ENCODE peak calls at places on chromosomes 16 and 17, in eight cellular contexts. T, G, K, J, W, D, L and O are unnamed samples.

GRCh38 chr16:79801550-79802090 is 201.1 kb upstream of the MAF start:
- DNase-seq in T (no peak), G (no peak), K (peak), J (no peak), W (no peak), D (no peak), L (no peak), O (no peak)

GRCh38 chr17:17568772-17569195 is 22.7 kb downstream of the PEMT start:
- DNase-seq in T (no peak), G (peak), K (no peak), J (peak), W (peak), D (peak), L (no peak), O (peak)

GRCh38 chr17:29039764-29040598 is 3.0 kb upstream of the PIPOX start:
- DNase-seq in T (no peak), G (peak), K (peak), J (no peak), W (no peak), D (no peak), L (no peak), O (peak)

GRCh38 chr17:80605326-80606066 is 60.9 kb downstream of the RPTOR start:
- DNase-seq in T (no peak), G (no peak), K (peak), J (no peak), W (no peak), D (no peak), L (no peak), O (peak)

GRCh38 chr16:89536886-89537548 is 23.5 kb upstream of the RPL13 start:
- DNase-seq in T (no peak), G (no peak), K (peak), J (no peak), W (no peak), D (no peak), L (no peak), O (no peak)

GRCh38 chr17:18323007-18323406 is 7.9 kb downstream of the SMCR8 start:
- DNase-seq in T (no peak), G (peak), K (no peak), J (no peak), W (no peak), D (no peak), L (no peak), O (peak)

GRCh38 chr16:47503936-47504335 is 42.8 kb downstream of the PHKB start:
- DNase-seq in T (no peak), G (no peak), K (peak), J (no peak), W (no peak), D (no peak), L (no peak), O (peak)

GRCh38 chr16:23514381-23515152 is 4.3 kb upstream of the GGA2 start:
- DNase-seq in T (no peak), G (no peak), K (no peak), J (no peak), W (no peak), D (no peak), L (no peak), O (no peak)

GRCh38 chr17:179066-179432 is 2.4 kb downstream of the DOC2B start:
- DNase-seq in T (no peak), G (no peak), K (no peak), J (no peak), W (no peak), D (no peak), L (no peak), O (no peak)

GRCh38 chr16:2089676-2090480 is 42.1 kb downstream of the TSC2 start:
- DNase-seq in T (no peak), G (no peak), K (no peak), J (no peak), W (no peak), D (no peak), L (no peak), O (no peak)

GRCh38 chr17:62652251-62653001 is 25.0 kb downstream of the MRC2 start:
- DNase-seq in T (peak), G (peak), K (peak), J (no peak), W (peak), D (peak), L (no peak), O (peak)

GRCh38 chr17:17356931-17357270 is 53.7 kb downstream of the NT5M start:
- DNase-seq in T (no peak), G (peak), K (no peak), J (no peak), W (no peak), D (no peak), L (no peak), O (no peak)

GRCh38 chr17:45782889-45783592 is 1.1 kb upstream of the CRHR1 start:
- DNase-seq in T (no peak), G (peak), K (no peak), J (no peak), W (peak), D (peak), L (no peak), O (no peak)

GRCh38 chr17:17784599-17785264 is 52.1 kb downstream of the SREBF1 start:
- DNase-seq in T (no peak), G (peak), K (peak), J (no peak), W (no peak), D (peak), L (no peak), O (no peak)

GRCh38 chr16:56109205-56109604 is 82.1 kb upstream of the GNAO1 start:
- DNase-seq in T (no peak), G (no peak), K (no peak), J (no peak), W (no peak), D (no peak), L (no peak), O (no peak)

GRCh38 chr17:18143044-18143936 is 34.7 kb downstream of the MYO15A start:
- DNase-seq in T (no peak), G (peak), K (no peak), J (no peak), W (peak), D (no peak), L (no peak), O (peak)

GRCh38 chr16:89341274-89341673 is 123.8 kb downstream of the ZNF778 start:
- DNase-seq in T (no peak), G (no peak), K (no peak), J (no peak), W (no peak), D (no peak), L (no peak), O (no peak)

GRCh38 chr17:18377437-18378204 is at the start of gene EVPLL:
- DNase-seq in T (no peak), G (peak), K (no peak), J (no peak), W (no peak), D (no peak), L (peak), O (no peak)

GRCh38 chr16:70416748-70417616 is 21.9 kb downstream of the ST3GAL2 start:
- DNase-seq in T (no peak), G (no peak), K (no peak), J (no peak), W (no peak), D (no peak), L (no peak), O (no peak)

GRCh38 chr16:27839419-27839818 is 224.1 kb downstream of the GSG1L start:
- DNase-seq in T (no peak), G (peak), K (peak), J (no peak), W (no peak), D (no peak), L (no peak), O (peak)

GRCh38 chr16:49455991-49456745 is 82.6 kb downstream of the C16orf78 start:
- DNase-seq in T (no peak), G (peak), K (no peak), J (no peak), W (no peak), D (no peak), L (no peak), O (no peak)

GRCh38 chr17:2122641-2123302 is 67.9 kb downstream of the HIC1 start:
- DNase-seq in T (no peak), G (peak), K (peak), J (peak), W (no peak), D (peak), L (peak), O (peak)

GRCh38 chr17:17511293-17511741 is 15.1 kb upstream of the RASD1 start:
- DNase-seq in T (no peak), G (no peak), K (no peak), J (no peak), W (no peak), D (peak), L (no peak), O (no peak)

GRCh38 chr17:73393381-73393780 is 81.6 kb upstream of the CDC42EP4 start:
- DNase-seq in T (no peak), G (no peak), K (no peak), J (no peak), W (no peak), D (no peak), L (no peak), O (no peak)

GRCh38 chr17:83067071-83067717 is 12.2 kb upstream of the METRNL start:
- DNase-seq in T (no peak), G (peak), K (no peak), J (no peak), W (peak), D (peak), L (no peak), O (no peak)

GRCh38 chr17:14209215-14209614 is 27.4 kb downstream of the CDRT15 start:
- DNase-seq in T (no peak), G (no peak), K (no peak), J (peak), W (no peak), D (no peak), L (no peak), O (no peak)

DNA sequence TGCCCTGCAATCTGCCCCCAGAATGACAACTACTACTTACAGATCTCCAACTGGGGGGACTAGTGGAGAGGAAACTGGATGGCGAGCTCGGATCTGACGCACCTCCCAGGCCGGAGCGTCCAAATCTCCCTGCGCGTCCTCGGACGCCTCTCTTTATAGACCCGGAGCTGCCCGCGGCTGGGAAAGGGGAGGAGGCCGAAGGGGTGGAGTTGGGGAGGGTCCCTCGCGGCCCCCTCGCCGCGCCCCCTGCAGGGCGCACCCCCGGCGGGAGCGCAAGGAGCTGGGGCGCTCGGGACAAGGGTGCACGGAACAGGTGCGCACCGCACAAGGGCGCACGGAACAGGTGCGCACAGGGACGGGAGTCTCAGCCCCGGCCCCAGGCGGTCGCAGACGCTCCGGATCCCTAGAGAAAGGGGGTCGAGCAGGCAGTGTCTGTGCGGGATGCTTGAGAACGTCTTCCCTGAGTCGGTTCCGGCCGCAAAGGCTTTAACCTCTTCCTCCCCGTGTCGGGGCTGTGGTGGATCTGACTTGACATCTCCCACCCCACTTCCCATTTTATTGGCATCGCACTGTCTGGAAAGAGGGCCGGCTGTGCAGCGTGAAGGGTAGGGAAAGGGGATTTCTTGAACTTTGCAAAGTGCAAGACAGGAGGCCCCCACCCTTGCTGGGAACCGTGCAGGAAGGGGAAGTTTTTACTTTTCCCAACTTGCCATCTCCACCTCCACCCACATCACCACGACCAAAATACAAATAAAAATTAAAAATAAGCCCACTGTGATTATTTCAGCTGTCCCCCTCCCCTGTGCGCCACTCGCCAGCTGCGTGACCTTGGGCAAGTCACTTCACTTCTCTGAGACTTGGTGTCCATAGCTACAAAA is at the start of gene MYH11:
- DNase-seq in T (no peak), G (peak), K (no peak), J (no peak), W (peak), D (no peak), L (no peak), O (no peak)
- H3K4me3 ChIP-seq in T (peak), G (peak), K (peak), J (peak), W (peak), D (peak), L (no peak), O (peak)

GRCh38 chr17:67390646-67391480 is 13.8 kb downstream of the PITPNC1 start:
- DNase-seq in T (no peak), G (no peak), K (peak), J (no peak), W (no peak), D (no peak), L (no peak), O (peak)
- H3K4me3 ChIP-seq in T (no peak), G (no peak), K (no peak), J (no peak), W (no peak), D (no peak), L (no peak), O (no peak)

DNA sequence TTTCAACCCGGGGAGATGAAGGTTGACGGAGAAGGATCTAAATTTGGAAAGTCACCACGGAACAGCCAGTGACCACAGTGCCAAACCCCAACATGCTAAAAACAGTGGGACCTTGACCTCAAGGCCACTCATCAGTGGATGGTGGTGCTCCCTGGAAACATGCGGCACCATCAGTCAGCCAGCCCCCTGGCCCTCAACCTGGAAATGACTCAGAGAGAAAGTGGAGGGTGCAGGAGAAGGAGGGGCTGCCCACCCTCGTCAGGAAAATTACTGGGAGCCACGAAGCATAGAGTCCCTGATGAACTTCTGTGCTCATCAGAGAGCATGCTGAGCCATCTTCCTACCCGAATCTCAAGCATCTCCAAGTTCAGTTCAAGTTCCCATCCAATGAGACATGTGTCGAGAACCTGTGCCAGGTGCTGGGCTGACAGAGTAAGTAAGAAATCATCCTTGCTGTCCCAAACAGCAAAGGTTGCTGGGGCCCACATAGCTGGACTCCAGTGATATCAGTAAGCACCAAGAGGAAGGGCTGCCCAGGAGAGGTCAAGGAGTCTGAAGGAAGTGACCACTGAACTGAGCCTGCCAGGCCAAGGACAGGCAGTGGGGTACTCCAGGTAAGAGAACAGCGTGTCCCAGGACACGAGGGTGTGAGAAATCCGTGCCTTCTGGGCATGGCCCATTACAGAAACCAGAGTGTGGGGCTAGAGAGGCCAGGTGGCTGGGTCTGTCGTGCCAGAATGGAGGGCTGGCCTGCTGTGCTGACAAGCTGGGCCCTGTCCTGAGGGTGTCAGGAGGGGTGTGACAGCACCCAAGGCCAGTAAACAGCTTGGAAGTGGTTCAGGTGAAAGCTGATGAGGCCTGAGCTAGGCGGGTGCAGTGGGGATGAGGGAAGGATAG is 5.2 kb downstream of the PECAM1 start:
- DNase-seq in T (no peak), G (no peak), K (peak), J (peak), W (no peak), D (peak), L (no peak), O (peak)
- H3K4me3 ChIP-seq in T (no peak), G (no peak), K (no peak), J (peak), W (no peak), D (peak), L (no peak), O (peak)

DNA sequence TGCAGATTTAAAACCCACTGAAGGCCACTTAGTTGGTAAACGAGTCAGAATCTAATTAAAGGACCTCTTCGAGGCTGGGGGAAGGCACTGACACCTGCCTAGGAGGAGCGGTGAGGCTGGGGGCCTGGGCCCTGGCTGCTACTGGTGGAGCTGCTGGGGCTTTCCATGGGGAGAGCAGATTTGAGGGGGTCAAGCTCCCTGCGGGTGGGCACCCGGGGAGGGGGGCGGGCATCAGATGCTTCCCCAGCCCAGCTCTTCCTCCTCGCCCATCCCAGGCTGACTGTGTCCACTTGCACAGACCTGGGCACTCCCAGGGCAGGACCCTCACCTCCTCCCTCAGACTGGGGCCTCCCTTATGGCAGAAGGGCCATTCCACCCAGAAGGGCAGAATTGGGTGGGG is 19.0 kb downstream of the SRCIN1 start:
- DNase-seq in T (no peak), G (no peak), K (no peak), J (no peak), W (no peak), D (no peak), L (no peak), O (no peak)
- H3K4me3 ChIP-seq in T (no peak), G (no peak), K (no peak), J (no peak), W (no peak), D (no peak), L (no peak), O (no peak)

DNA sequence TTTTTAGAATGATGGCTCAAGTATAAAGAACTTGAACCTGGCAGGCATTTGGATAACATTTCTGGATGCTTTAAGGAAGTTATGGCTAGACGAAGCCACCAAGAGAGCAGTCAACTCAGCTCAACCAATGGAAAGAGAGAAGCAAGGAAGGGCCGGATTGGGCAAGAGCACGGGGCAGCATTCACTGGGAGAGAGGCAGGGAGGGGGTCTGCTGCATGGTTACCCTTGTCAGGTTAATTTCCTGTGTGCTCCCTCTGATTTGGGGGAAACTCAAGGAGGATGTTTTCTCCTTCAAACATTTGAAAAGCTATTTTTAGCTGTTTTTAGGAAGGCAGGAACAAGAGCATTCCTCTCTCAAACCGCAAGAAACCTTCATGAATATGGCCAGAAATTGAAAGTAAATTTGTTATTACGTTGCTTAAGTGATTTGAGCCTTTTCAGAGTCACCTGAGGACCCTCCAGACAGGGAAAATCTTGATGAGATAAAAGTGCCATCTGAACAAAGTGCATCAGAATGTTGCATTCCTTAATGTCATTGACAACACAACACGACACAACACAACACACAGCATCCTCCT is 118.6 kb upstream of the ZFHX3 start:
- DNase-seq in T (no peak), G (no peak), K (no peak), J (no peak), W (no peak), D (no peak), L (no peak), O (peak)
- H3K4me3 ChIP-seq in T (peak), G (no peak), K (no peak), J (no peak), W (no peak), D (no peak), L (no peak), O (peak)